ENCODE peak calls at places on chromosomes 2 and 18, in ten cellular contexts. X is HEK293T; Q is stimulated activated CD4-positive, alpha-beta T cell treated with anti-CD3 and anti-CD28 coated beads, Interleukin-2, amount 100 ng/mL, for 48 hours; G is IMR-90; R is GM03348; D is adipocyte; F is gastrocnemius medialis; Y is endothelial cell; N is AG08396; J is stimulated activated naive CD4-positive, alpha-beta T cell. M is an unnamed sample.

GRCh38 chr2:174830561-174830960 is 66.3 kb upstream of the CHRNA1 start:
- DNase-seq in G (no peak), Q (no peak), N (no peak), F (no peak), D (no peak), R (no peak), Y (no peak), X (no peak), J (no peak), M (no peak)

GRCh38 chr2:32852821-32853220 is 93.9 kb upstream of the LTBP1 start:
- DNase-seq in D (no peak), F (no peak), J (no peak), N (peak), X (no peak), G (no peak), R (no peak), Y (no peak), Q (no peak), M (no peak)

GRCh38 chr2:141003967-141004657 is 1126.7 kb downstream of the LRP1B start:
- DNase-seq in G (no peak), Y (no peak), Q (no peak), J (no peak), R (no peak), N (no peak), F (no peak), X (no peak), D (no peak), M (no peak)

GRCh38 chr2:219737270-219737691 is 109.9 kb downstream of the SLC4A3 start:
- DNase-seq in F (no peak), Y (peak), G (peak), D (peak), X (no peak), N (peak), Q (no peak), J (no peak), R (peak), M (no peak)

GRCh38 chr2:134391751-134392160 is 137.9 kb downstream of the MGAT5 start:
- DNase-seq in Y (no peak), J (no peak), G (peak), F (no peak), X (no peak), Q (no peak), N (no peak), D (no peak), R (no peak), M (no peak)

GRCh38 chr2:105858868-105859693 is 114.4 kb downstream of the NCK2 start:
- DNase-seq in Y (no peak), G (no peak), D (no peak), X (no peak), Q (no peak), N (no peak), F (no peak), R (no peak), J (no peak), M (no peak)

GRCh38 chr2:173659522-173659921 is 304.9 kb downstream of the CDCA7 start:
- DNase-seq in J (no peak), R (no peak), Q (no peak), D (no peak), X (no peak), F (no peak), N (no peak), G (no peak), Y (no peak), M (no peak)

GRCh38 chr2:77652499-77652898 is 130.3 kb upstream of the LRRTM4 start:
- DNase-seq in R (no peak), Y (no peak), N (no peak), J (no peak), G (no peak), F (no peak), D (no peak), Q (no peak), X (no peak), M (no peak)

GRCh38 chr2:42249887-42250286 is 80.7 kb downstream of the EML4 start:
- DNase-seq in Y (no peak), G (no peak), R (no peak), F (no peak), N (no peak), D (no peak), J (no peak), Q (no peak), X (no peak), M (no peak)

GRCh38 chr2:191486584-191487320 is 191.2 kb upstream of the NABP1 start:
- DNase-seq in D (peak), F (no peak), Q (peak), N (peak), Y (no peak), G (peak), J (no peak), X (peak), R (peak), M (no peak)

GRCh38 chr2:216057688-216058193 is 23.9 kb downstream of the PECR start:
- DNase-seq in N (peak), Y (no peak), D (peak), J (peak), Q (peak), F (no peak), R (peak), G (peak), X (no peak), M (peak)

GRCh38 chr2:64945973-64946736 is 43.0 kb upstream of the SLC1A4 start:
- DNase-seq in F (no peak), X (no peak), N (no peak), Y (peak), Q (peak), R (peak), J (no peak), D (no peak), G (peak), M (no peak)

GRCh38 chr2:140895378-140895777 is 1235.4 kb downstream of the LRP1B start:
- DNase-seq in F (no peak), N (no peak), J (no peak), R (no peak), X (peak), Y (no peak), Q (no peak), D (no peak), G (no peak), M (no peak)

GRCh38 chr2:130808482-130809268 is 28.0 kb upstream of the ARHGEF4 start:
- DNase-seq in Y (no peak), D (no peak), J (no peak), X (no peak), F (no peak), G (no peak), Q (no peak), R (no peak), N (no peak), M (no peak)

GRCh38 chr2:36329746-36330145 is 25.8 kb upstream of the CRIM1 start:
- DNase-seq in J (no peak), Y (no peak), N (peak), F (no peak), G (peak), R (peak), D (peak), Q (no peak), X (no peak), M (no peak)

GRCh38 chr18:12329125-12329698 is 21.2 kb downstream of the TUBB6 start:
- DNase-seq in R (no peak), G (no peak), X (no peak), F (no peak), D (no peak), Q (no peak), J (no peak), N (no peak), Y (no peak), M (no peak)

GRCh38 chr2:197307236-197307932 is 3.2 kb downstream of the ANKRD44 start:
- DNase-seq in X (no peak), F (no peak), R (no peak), Q (no peak), N (no peak), J (no peak), G (no peak), Y (no peak), D (no peak), M (peak)

GRCh38 chr2:10550206-10551001 is 102.3 kb upstream of the ODC1 start:
- DNase-seq in X (no peak), N (no peak), F (no peak), J (no peak), G (no peak), D (no peak), Q (no peak), Y (peak), R (no peak), M (no peak)